ENCODE peak calls at places on chromosomes 5 and 9, in five cellular contexts. One of them, this sample, is unnamed.
A peak's percentile ranks its signal among the peaks of the same experiment; 100 is the strongest.

GRCh38 chr9:121350993-121351561 is 19.0 kb downstream of the STOM start:
- DNase-seq in heart left ventricle: no peak
- DNase-seq in GM20000: no peak
- DNase-seq in cardiac fibroblast: peak; percentile 96
- DNase-seq in IMR-90: peak; percentile 92
- DNase-seq in this sample: no peak

GRCh38 chr9:72290311-72290710 is 74.7 kb downstream of the ZFAND5 start:
- DNase-seq in heart left ventricle: no peak
- DNase-seq in IMR-90: no peak
- DNase-seq in cardiac fibroblast: no peak
- DNase-seq in GM20000: no peak
- DNase-seq in this sample: no peak

GRCh38 chr9:72140582-72140981 is 8.7 kb upstream of the GDA start:
- DNase-seq in IMR-90: no peak
- DNase-seq in heart left ventricle: no peak
- DNase-seq in GM20000: no peak
- DNase-seq in cardiac fibroblast: no peak
- DNase-seq in this sample: no peak

GRCh38 chr5:21159526-21160059 is 1171.6 kb upstream of the CDH18 start:
- DNase-seq in IMR-90: no peak
- DNase-seq in heart left ventricle: no peak
- DNase-seq in GM20000: no peak
- DNase-seq in cardiac fibroblast: peak; percentile 18
- DNase-seq in this sample: no peak

GRCh38 chr5:139363937-139364336 is 19.2 kb downstream of the SLC23A1 start:
- DNase-seq in GM20000: no peak
- DNase-seq in IMR-90: no peak
- DNase-seq in heart left ventricle: no peak
- DNase-seq in cardiac fibroblast: no peak
- DNase-seq in this sample: no peak

GRCh38 chr9:70403166-70403565 is 11.3 kb downstream of the KLF9 start:
- DNase-seq in cardiac fibroblast: no peak
- DNase-seq in GM20000: no peak
- DNase-seq in heart left ventricle: no peak
- DNase-seq in IMR-90: no peak
- DNase-seq in this sample: no peak

GRCh38 chr9:95556521-95556920 is 39.8 kb upstream of the PTCH1 start:
- DNase-seq in GM20000: no peak
- DNase-seq in IMR-90: no peak
- DNase-seq in heart left ventricle: no peak
- DNase-seq in cardiac fibroblast: no peak
- DNase-seq in this sample: no peak

GRCh38 chr9:106526805-106527204 is 336.2 kb upstream of the ZNF462 start:
- DNase-seq in heart left ventricle: no peak
- DNase-seq in IMR-90: no peak
- DNase-seq in cardiac fibroblast: no peak
- DNase-seq in GM20000: no peak
- DNase-seq in this sample: no peak

GRCh38 chr9:2210201-2210600 is 195.1 kb downstream of the SMARCA2 start:
- DNase-seq in heart left ventricle: no peak
- DNase-seq in IMR-90: peak; percentile 69
- DNase-seq in cardiac fibroblast: peak; percentile 63
- DNase-seq in GM20000: no peak
- DNase-seq in this sample: no peak

GRCh38 chr5:54702470-54702869 is 184.9 kb downstream of the SNX18 start:
- DNase-seq in IMR-90: peak; percentile 9
- DNase-seq in heart left ventricle: no peak
- DNase-seq in GM20000: no peak
- DNase-seq in cardiac fibroblast: peak; percentile 43
- DNase-seq in this sample: no peak

GRCh38 chr5:118705931-118706330 is 282.4 kb downstream of the DTWD2 start:
- DNase-seq in IMR-90: no peak
- DNase-seq in cardiac fibroblast: no peak
- DNase-seq in heart left ventricle: no peak
- DNase-seq in GM20000: no peak
- DNase-seq in this sample: no peak

GRCh38 chr9:132023409-132024180 is 56.1 kb downstream of the MED27 start:
- DNase-seq in IMR-90: no peak
- DNase-seq in cardiac fibroblast: no peak
- DNase-seq in heart left ventricle: no peak
- DNase-seq in GM20000: no peak
- DNase-seq in this sample: no peak

GRCh38 chr5:10173716-10174115 is 76.0 kb downstream of the ATPSCKMT start:
- DNase-seq in heart left ventricle: no peak
- DNase-seq in IMR-90: no peak
- DNase-seq in GM20000: no peak
- DNase-seq in cardiac fibroblast: no peak
- DNase-seq in this sample: no peak

GRCh38 chr9:16681659-16681990 is 188.8 kb downstream of the BNC2 start:
- DNase-seq in GM20000: no peak
- DNase-seq in heart left ventricle: no peak
- DNase-seq in IMR-90: no peak
- DNase-seq in cardiac fibroblast: no peak
- DNase-seq in this sample: no peak
- TF ChIP-seq CTCF in GM20000: no peak
- TF ChIP-seq CTCF in heart left ventricle: no peak
- TF ChIP-seq CTCF in IMR-90: no peak
- TF ChIP-seq CTCF in cardiac fibroblast: no peak
- TF ChIP-seq CTCF in this sample: no peak

GRCh38 chr5:96528816-96529474 is 95.9 kb upstream of the PCSK1 start:
- DNase-seq in heart left ventricle: no peak
- DNase-seq in cardiac fibroblast: no peak
- DNase-seq in GM20000: no peak
- DNase-seq in IMR-90: no peak
- DNase-seq in this sample: no peak
- TF ChIP-seq CTCF in heart left ventricle: no peak
- TF ChIP-seq CTCF in cardiac fibroblast: no peak
- TF ChIP-seq CTCF in GM20000: no peak
- TF ChIP-seq CTCF in IMR-90: no peak
- TF ChIP-seq CTCF in this sample: no peak

GRCh38 chr9:87497604-87498045 is at the start of gene DAPK1:
- DNase-seq in IMR-90: no peak
- DNase-seq in heart left ventricle: peak; percentile 81
- DNase-seq in cardiac fibroblast: peak; percentile 33
- DNase-seq in GM20000: peak; percentile 92
- DNase-seq in this sample: peak; percentile 66

GRCh38 chr9:87498816-87499454 is 1.3 kb downstream of the DAPK1 start:
- DNase-seq in heart left ventricle: no peak
- DNase-seq in GM20000: no peak
- DNase-seq in IMR-90: no peak
- DNase-seq in cardiac fibroblast: no peak
- DNase-seq in this sample: no peak

GRCh38 chr9:87497080-87497603 is 525 bp upstream of the DAPK1 start:
- DNase-seq in cardiac fibroblast: no peak
- DNase-seq in IMR-90: no peak
- DNase-seq in heart left ventricle: no peak
- DNase-seq in GM20000: no peak
- DNase-seq in this sample: no peak

GRCh38 chr9:87499455-87500015 is 1.9 kb downstream of the DAPK1 start:
- DNase-seq in GM20000: peak; percentile 70
- DNase-seq in cardiac fibroblast: no peak
- DNase-seq in IMR-90: no peak
- DNase-seq in heart left ventricle: no peak
- DNase-seq in this sample: no peak

GRCh38 chr9:87498046-87498815 is 564 bp downstream of the DAPK1 start:
- DNase-seq in GM20000: peak; percentile 75
- DNase-seq in heart left ventricle: peak; percentile 67
- DNase-seq in cardiac fibroblast: peak; percentile 45
- DNase-seq in IMR-90: no peak
- DNase-seq in this sample: no peak
- TF ChIP-seq CTCF in GM20000: no peak
- TF ChIP-seq CTCF in heart left ventricle: no peak
- TF ChIP-seq CTCF in cardiac fibroblast: peak; percentile 20
- TF ChIP-seq CTCF in IMR-90: no peak
- TF ChIP-seq CTCF in this sample: no peak

GRCh38 chr5:157918811-157919742 is 60.1 kb upstream of the CLINT1 start:
- DNase-seq in cardiac fibroblast: no peak
- DNase-seq in heart left ventricle: no peak
- DNase-seq in IMR-90: no peak
- DNase-seq in GM20000: no peak
- DNase-seq in this sample: peak; percentile 78
- TF ChIP-seq CTCF in cardiac fibroblast: no peak
- TF ChIP-seq CTCF in heart left ventricle: no peak
- TF ChIP-seq CTCF in IMR-90: no peak
- TF ChIP-seq CTCF in GM20000: no peak
- TF ChIP-seq CTCF in this sample: no peak

GRCh38 chr9:112555091-112555643 is 68.5 kb downstream of the KIAA1958 start:
- DNase-seq in IMR-90: no peak
- DNase-seq in heart left ventricle: no peak
- DNase-seq in cardiac fibroblast: no peak
- DNase-seq in GM20000: no peak
- DNase-seq in this sample: no peak

GRCh38 chr9:112556497-112557085 is 70.0 kb downstream of the KIAA1958 start:
- DNase-seq in cardiac fibroblast: peak; percentile 38
- DNase-seq in GM20000: no peak
- DNase-seq in heart left ventricle: no peak
- DNase-seq in IMR-90: peak; percentile 75
- DNase-seq in this sample: no peak

GRCh38 chr9:112553256-112553826 is 66.7 kb downstream of the KIAA1958 start:
- DNase-seq in IMR-90: no peak
- DNase-seq in heart left ventricle: no peak
- DNase-seq in cardiac fibroblast: no peak
- DNase-seq in GM20000: no peak
- DNase-seq in this sample: no peak

GRCh38 chr9:112555844-112556482 is 69.3 kb downstream of the KIAA1958 start:
- DNase-seq in cardiac fibroblast: no peak
- DNase-seq in heart left ventricle: no peak
- DNase-seq in IMR-90: no peak
- DNase-seq in GM20000: no peak
- DNase-seq in this sample: peak; percentile 81

GRCh38 chr9:112554516-112554915 is 67.9 kb downstream of the KIAA1958 start:
- DNase-seq in IMR-90: peak; percentile 78
- DNase-seq in cardiac fibroblast: no peak
- DNase-seq in GM20000: no peak
- DNase-seq in heart left ventricle: no peak
- DNase-seq in this sample: no peak
- TF ChIP-seq CTCF in IMR-90: no peak
- TF ChIP-seq CTCF in cardiac fibroblast: no peak
- TF ChIP-seq CTCF in GM20000: no peak
- TF ChIP-seq CTCF in heart left ventricle: no peak
- TF ChIP-seq CTCF in this sample: no peak

DNA sequence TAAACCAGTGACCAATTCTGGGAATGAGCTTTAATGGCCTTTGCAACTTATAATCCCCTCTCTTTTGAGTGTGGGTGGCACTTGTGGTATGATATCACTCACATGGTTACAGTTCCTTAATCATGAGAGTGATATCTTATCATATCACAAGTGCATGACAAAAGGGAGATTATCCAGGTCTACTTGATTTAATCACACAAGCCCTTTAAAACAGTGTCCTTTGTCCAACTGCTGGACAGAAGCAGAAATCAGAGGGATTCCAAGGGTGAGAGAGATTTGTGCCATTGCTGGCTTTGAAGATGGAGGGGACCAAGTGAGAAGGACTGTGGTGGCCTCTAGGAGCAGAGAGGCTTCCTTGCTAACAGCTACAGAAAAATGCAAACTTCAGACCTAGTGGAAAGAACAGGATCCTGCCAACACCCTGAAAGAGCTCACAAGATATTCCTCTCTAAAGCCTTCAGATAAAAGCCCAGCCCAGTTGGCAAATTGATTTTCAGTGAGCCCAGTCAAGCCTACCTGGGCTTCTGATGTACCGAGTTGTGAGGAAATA is 279.0 kb upstream of the TLE4 start:
- DNase-seq in cardiac fibroblast: peak; percentile 11
- DNase-seq in GM20000: no peak
- DNase-seq in heart left ventricle: no peak
- DNase-seq in IMR-90: no peak
- DNase-seq in this sample: no peak
- TF ChIP-seq CTCF in cardiac fibroblast: peak; percentile 25
- TF ChIP-seq CTCF in GM20000: no peak
- TF ChIP-seq CTCF in heart left ventricle: no peak
- TF ChIP-seq CTCF in IMR-90: no peak
- TF ChIP-seq CTCF in this sample: no peak

This sample was measured in mucosa of descending colon.